ENCODE peak calls at places on chromosomes 13 and 19, in nine cellular contexts. One of them, this sample, is unnamed. For H3K36me3 and H3K4me1, the result is how much of the 10 kb centered on the place peaks cover.

GRCh38 chr13:26531751-26532150 is 25.7 kb upstream of the WASF3 start:
- DNase-seq in adipocyte: no peak
- DNase-seq in gastrocnemius medialis: no peak
- DNase-seq in left lung: no peak
- DNase-seq in ovary: no peak
- DNase-seq in left ventricle myocardium inferior: no peak
- DNase-seq in CD8-positive, alpha-beta memory T cell: no peak
- DNase-seq in K562: no peak
- DNase-seq in mesendoderm: no peak
- DNase-seq in this sample: no peak

GRCh38 chr13:80871481-80871880 is 530.6 kb upstream of the SPRY2 start:
- DNase-seq in adipocyte: peak
- DNase-seq in gastrocnemius medialis: no peak
- DNase-seq in left lung: no peak
- DNase-seq in ovary: no peak
- DNase-seq in left ventricle myocardium inferior: no peak
- DNase-seq in CD8-positive, alpha-beta memory T cell: no peak
- DNase-seq in K562: no peak
- DNase-seq in mesendoderm: peak
- DNase-seq in this sample: no peak

GRCh38 chr13:94416454-94417080 is 62.9 kb downstream of the DCT start:
- DNase-seq in adipocyte: peak
- DNase-seq in gastrocnemius medialis: no peak
- DNase-seq in left lung: no peak
- DNase-seq in ovary: no peak
- DNase-seq in left ventricle myocardium inferior: no peak
- DNase-seq in CD8-positive, alpha-beta memory T cell: no peak
- DNase-seq in K562: peak
- DNase-seq in mesendoderm: peak
- DNase-seq in this sample: peak

GRCh38 chr19:15299568-15300409 is 32.5 kb downstream of the BRD4 start:
- DNase-seq in adipocyte: peak
- DNase-seq in gastrocnemius medialis: no peak
- DNase-seq in left lung: no peak
- DNase-seq in ovary: no peak
- DNase-seq in left ventricle myocardium inferior: no peak
- DNase-seq in CD8-positive, alpha-beta memory T cell: no peak
- DNase-seq in K562: no peak
- DNase-seq in mesendoderm: peak
- DNase-seq in this sample: no peak

GRCh38 chr13:40189885-40190655 is 476.4 kb downstream of the FOXO1 start:
- DNase-seq in adipocyte: no peak
- DNase-seq in gastrocnemius medialis: no peak
- DNase-seq in left lung: no peak
- DNase-seq in ovary: no peak
- DNase-seq in left ventricle myocardium inferior: no peak
- DNase-seq in CD8-positive, alpha-beta memory T cell: no peak
- DNase-seq in K562: no peak
- DNase-seq in mesendoderm: peak
- DNase-seq in this sample: peak

GRCh38 chr13:93621051-93621450 is 394.4 kb downstream of the GPC6 start:
- DNase-seq in adipocyte: no peak
- DNase-seq in gastrocnemius medialis: no peak
- DNase-seq in left lung: no peak
- DNase-seq in ovary: no peak
- DNase-seq in left ventricle myocardium inferior: no peak
- DNase-seq in CD8-positive, alpha-beta memory T cell: no peak
- DNase-seq in K562: no peak
- DNase-seq in mesendoderm: no peak
- DNase-seq in this sample: no peak

GRCh38 chr19:16226184-16226591 is 28.5 kb downstream of the AP1M1 start:
- DNase-seq in adipocyte: no peak
- DNase-seq in gastrocnemius medialis: no peak
- DNase-seq in left lung: no peak
- DNase-seq in ovary: no peak
- DNase-seq in left ventricle myocardium inferior: no peak
- DNase-seq in CD8-positive, alpha-beta memory T cell: no peak
- DNase-seq in K562: no peak
- DNase-seq in mesendoderm: no peak
- DNase-seq in this sample: peak

GRCh38 chr13:76723551-76724232 is 162.5 kb downstream of the KCTD12 start:
- DNase-seq in adipocyte: peak
- DNase-seq in gastrocnemius medialis: no peak
- DNase-seq in left lung: no peak
- DNase-seq in ovary: peak
- DNase-seq in left ventricle myocardium inferior: peak
- DNase-seq in CD8-positive, alpha-beta memory T cell: no peak
- DNase-seq in K562: no peak
- DNase-seq in mesendoderm: peak
- DNase-seq in this sample: peak

GRCh38 chr13:97716746-97717145 is 236.7 kb upstream of the IPO5 start:
- DNase-seq in adipocyte: no peak
- DNase-seq in gastrocnemius medialis: no peak
- DNase-seq in left lung: no peak
- DNase-seq in ovary: no peak
- DNase-seq in left ventricle myocardium inferior: no peak
- DNase-seq in CD8-positive, alpha-beta memory T cell: no peak
- DNase-seq in K562: no peak
- DNase-seq in mesendoderm: no peak
- DNase-seq in this sample: no peak

GRCh38 chr13:29743229-29743786 is 107.1 kb downstream of the UBL3 start:
- DNase-seq in adipocyte: peak
- DNase-seq in gastrocnemius medialis: peak
- DNase-seq in left lung: no peak
- DNase-seq in ovary: no peak
- DNase-seq in left ventricle myocardium inferior: peak
- DNase-seq in CD8-positive, alpha-beta memory T cell: no peak
- DNase-seq in K562: no peak
- DNase-seq in mesendoderm: peak
- DNase-seq in this sample: peak

GRCh38 chr13:56400774-56401173 is 739.9 kb upstream of the PRR20A start:
- DNase-seq in adipocyte: no peak
- DNase-seq in gastrocnemius medialis: no peak
- DNase-seq in left lung: peak
- DNase-seq in ovary: no peak
- DNase-seq in left ventricle myocardium inferior: no peak
- DNase-seq in CD8-positive, alpha-beta memory T cell: no peak
- DNase-seq in K562: no peak
- DNase-seq in mesendoderm: no peak
- DNase-seq in this sample: no peak
- H3K36me3 ChIP-seq in adipocyte: under half
- H3K36me3 ChIP-seq in gastrocnemius medialis: under half
- H3K36me3 ChIP-seq in left lung: under half
- H3K36me3 ChIP-seq in ovary: under half
- H3K36me3 ChIP-seq in left ventricle myocardium inferior: under half
- H3K36me3 ChIP-seq in CD8-positive, alpha-beta memory T cell: under half
- H3K36me3 ChIP-seq in K562: under half
- H3K36me3 ChIP-seq in mesendoderm: under half
- H3K36me3 ChIP-seq in this sample: under half

DNA sequence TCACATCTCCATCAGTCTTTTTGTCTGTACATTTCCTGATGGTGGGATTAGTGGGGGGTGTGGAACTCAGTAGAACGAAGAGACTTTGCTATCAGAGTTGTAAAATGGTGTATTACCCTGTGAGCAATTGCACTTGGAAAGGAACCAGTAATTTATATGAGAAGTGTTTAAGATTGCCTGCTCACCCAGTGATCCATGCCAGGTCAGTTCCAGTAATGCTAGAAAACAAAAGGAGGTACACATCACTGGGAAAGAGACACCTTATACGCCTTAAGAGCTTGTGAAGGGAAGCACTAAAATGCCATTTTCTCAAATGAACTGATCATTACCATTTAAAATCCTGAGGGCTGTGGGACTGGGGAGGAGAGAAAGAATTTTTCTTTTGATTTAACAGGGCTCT is 7.5 kb upstream of the DACH1 start:
- DNase-seq in adipocyte: no peak
- DNase-seq in gastrocnemius medialis: no peak
- DNase-seq in left lung: no peak
- DNase-seq in ovary: no peak
- DNase-seq in left ventricle myocardium inferior: no peak
- DNase-seq in CD8-positive, alpha-beta memory T cell: no peak
- DNase-seq in K562: no peak
- DNase-seq in mesendoderm: no peak
- DNase-seq in this sample: no peak
- H3K4me1 ChIP-seq in adipocyte: under half
- H3K4me1 ChIP-seq in gastrocnemius medialis: under half
- H3K4me1 ChIP-seq in left lung: under half
- H3K4me1 ChIP-seq in ovary: under half
- H3K4me1 ChIP-seq in left ventricle myocardium inferior: under half
- H3K4me1 ChIP-seq in CD8-positive, alpha-beta memory T cell: under half
- H3K4me1 ChIP-seq in K562: under half
- H3K4me1 ChIP-seq in mesendoderm: under half
- H3K4me1 ChIP-seq in this sample: under half

GRCh38 chr19:3964256-3965194 is 6.4 kb downstream of the DAPK3 start:
- DNase-seq in adipocyte: no peak
- DNase-seq in gastrocnemius medialis: no peak
- DNase-seq in left lung: no peak
- DNase-seq in ovary: peak
- DNase-seq in left ventricle myocardium inferior: no peak
- DNase-seq in CD8-positive, alpha-beta memory T cell: no peak
- DNase-seq in K562: no peak
- DNase-seq in mesendoderm: no peak
- DNase-seq in this sample: peak
- H3K36me3 ChIP-seq in adipocyte: half or more
- H3K36me3 ChIP-seq in gastrocnemius medialis: under half
- H3K36me3 ChIP-seq in left lung: half or more
- H3K36me3 ChIP-seq in ovary: under half
- H3K36me3 ChIP-seq in left ventricle myocardium inferior: half or more
- H3K36me3 ChIP-seq in CD8-positive, alpha-beta memory T cell: under half
- H3K36me3 ChIP-seq in K562: half or more
- H3K36me3 ChIP-seq in mesendoderm: under half
- H3K36me3 ChIP-seq in this sample: half or more

DNA sequence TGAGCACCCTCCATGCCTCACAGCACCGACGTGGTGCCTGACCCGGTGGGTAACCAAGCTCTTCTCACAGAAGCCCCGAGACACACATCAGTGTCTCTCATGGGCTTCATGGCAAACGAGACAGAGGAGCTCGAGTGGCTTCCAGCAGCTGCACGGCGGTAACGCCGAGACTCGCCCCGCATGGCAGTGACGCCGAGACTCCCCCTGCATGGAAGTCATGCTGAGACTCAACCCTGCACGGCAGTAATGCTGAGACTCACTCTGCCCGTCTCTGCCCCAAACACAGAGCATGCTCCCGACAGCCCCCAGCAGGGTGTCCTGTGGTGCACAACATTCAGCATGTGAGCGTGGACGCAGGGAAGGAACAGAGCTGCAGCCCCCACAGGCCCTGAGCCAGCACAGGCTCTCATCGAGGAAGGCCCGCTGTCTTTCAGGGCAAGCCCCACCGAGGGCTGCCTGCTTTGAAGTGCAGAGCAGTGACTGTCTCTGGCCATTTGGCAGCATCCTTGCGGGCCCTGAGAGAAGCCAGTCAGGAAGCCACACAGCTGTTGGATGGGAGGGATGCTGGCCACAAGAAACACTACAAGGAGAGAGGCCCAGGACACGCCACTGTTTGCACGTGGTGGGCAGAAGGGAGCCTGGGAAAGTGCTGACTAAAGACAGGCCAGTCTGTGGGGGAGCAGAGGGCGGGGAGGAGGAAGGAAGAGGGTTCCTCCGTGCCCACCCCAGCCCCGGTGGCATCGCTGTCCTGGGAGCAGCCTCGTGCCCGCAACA is 9.5 kb downstream of the GAS6 start:
- DNase-seq in adipocyte: no peak
- DNase-seq in gastrocnemius medialis: no peak
- DNase-seq in left lung: peak
- DNase-seq in ovary: peak
- DNase-seq in left ventricle myocardium inferior: peak
- DNase-seq in CD8-positive, alpha-beta memory T cell: no peak
- DNase-seq in K562: no peak
- DNase-seq in mesendoderm: no peak
- DNase-seq in this sample: peak
- H3K4me1 ChIP-seq in adipocyte: under half
- H3K4me1 ChIP-seq in gastrocnemius medialis: half or more
- H3K4me1 ChIP-seq in left lung: under half
- H3K4me1 ChIP-seq in ovary: under half
- H3K4me1 ChIP-seq in left ventricle myocardium inferior: half or more
- H3K4me1 ChIP-seq in CD8-positive, alpha-beta memory T cell: under half
- H3K4me1 ChIP-seq in K562: under half
- H3K4me1 ChIP-seq in mesendoderm: under half
- H3K4me1 ChIP-seq in this sample: under half